ENCODE peak calls at places on chromosome 21, in six cellular contexts. O, K, H, A, X and P are unnamed samples.

GRCh38 chr21:45615145-45615711 is 28.3 kb upstream of the PCBP3 start:
- DNase-seq in O (peak; percentile 23), K (no peak), H (peak; percentile 95), A (peak; percentile 57), X (peak; percentile 80), P (no peak)

GRCh38 chr21:45365608-45366241 is 39.2 kb upstream of the COL18A1 start:
- DNase-seq in O (peak; percentile 92), K (no peak), H (no peak), A (peak; percentile 73), X (peak; percentile 55), P (peak; percentile 70)

GRCh38 chr21:19870682-19871081 is 1127.5 kb upstream of the NCAM2 start:
- DNase-seq in O (no peak), K (no peak), H (no peak), A (no peak), X (no peak), P (no peak)

GRCh38 chr21:42645211-42646075 is 8.0 kb upstream of the PDE9A start:
- DNase-seq in O (no peak), K (no peak), H (no peak), A (no peak), X (no peak), P (no peak)

GRCh38 chr21:25573409-25574206 is 33.7 kb downstream of the MRPL39 start:
- DNase-seq in O (peak; percentile 6), K (no peak), H (peak; percentile 29), A (peak; percentile 91), X (peak; percentile 97), P (peak; percentile 75)

GRCh38 chr21:43905726-43906455 is 40.9 kb downstream of the AGPAT3 start:
- DNase-seq in O (no peak), K (no peak), H (no peak), A (no peak), X (no peak), P (peak; percentile 8)

GRCh38 chr21:28762357-28762735 is 230.3 kb downstream of the LTN1 start:
- DNase-seq in O (no peak), K (no peak), H (no peak), A (no peak), X (no peak), P (no peak)

GRCh38 chr21:28439852-28440251 is 552.8 kb downstream of the LTN1 start:
- DNase-seq in O (no peak), K (no peak), H (no peak), A (no peak), X (peak; percentile 96), P (peak; percentile 91)

GRCh38 chr21:31383770-31384169 is 39.7 kb upstream of the TIAM1 start:
- DNase-seq in O (no peak), K (peak; percentile 11), H (no peak), A (no peak), X (no peak), P (no peak)

GRCh38 chr21:44916965-44917364 is 3.7 kb downstream of the ITGB2 start:
- DNase-seq in O (no peak), K (no peak), H (peak; percentile 18), A (no peak), X (no peak), P (no peak)

GRCh38 chr21:38766987-38767722 is 38.6 kb upstream of the ETS2 start:
- DNase-seq in O (peak; percentile 20), K (no peak), H (peak; percentile 46), A (no peak), X (no peak), P (no peak)

GRCh38 chr21:41451753-41452676 is 26.0 kb downstream of the MX1 start:
- DNase-seq in O (no peak), K (no peak), H (no peak), A (no peak), X (no peak), P (no peak)

GRCh38 chr21:21383126-21383525 is 384.9 kb downstream of the NCAM2 start:
- DNase-seq in O (no peak), K (no peak), H (no peak), A (peak; percentile 18), X (peak; percentile 39), P (peak; percentile 35)

GRCh38 chr21:8991968-8992621 is 1529.3 kb upstream of the TPTE start:
- DNase-seq in O (no peak), K (no peak), H (no peak), A (no peak), X (no peak), P (no peak)

GRCh38 chr21:8994640-8995511 is 1526.5 kb upstream of the TPTE start:
- DNase-seq in O (peak; percentile 83), K (no peak), H (no peak), A (no peak), X (no peak), P (no peak)

GRCh38 chr21:8993943-8994639 is 1527.3 kb upstream of the TPTE start:
- DNase-seq in O (peak; percentile 90), K (no peak), H (no peak), A (no peak), X (no peak), P (no peak)

GRCh38 chr21:8992731-8993174 is 1528.6 kb upstream of the TPTE start:
- DNase-seq in O (peak; percentile 95), K (no peak), H (no peak), A (no peak), X (no peak), P (no peak)

GRCh38 chr21:8993284-8993942 is 1528.0 kb upstream of the TPTE start:
- DNase-seq in O (peak; percentile 92), K (no peak), H (no peak), A (no peak), X (no peak), P (no peak)
- TF ChIP-seq CTCF in O (no peak), K (no peak), H (no peak), A (no peak), X (no peak), P (no peak)

DNA sequence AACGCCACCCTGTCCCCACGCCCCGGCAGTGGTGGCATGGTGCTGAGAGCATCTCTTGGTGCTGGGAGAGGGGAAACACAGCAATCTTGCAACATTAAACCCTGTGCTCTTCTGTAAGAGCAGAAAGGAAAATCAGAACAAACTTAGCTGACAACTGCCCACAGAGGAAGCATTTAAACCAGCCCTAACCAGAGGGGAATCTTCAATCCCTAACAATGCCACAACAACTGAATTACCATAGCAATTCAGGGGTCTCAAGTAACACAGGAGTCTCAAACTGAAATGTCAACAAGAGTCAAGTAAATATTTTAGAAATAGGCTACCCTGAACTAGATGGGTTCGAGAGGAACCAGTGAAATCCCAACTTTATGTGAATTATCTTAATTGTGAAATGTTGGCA is 1983.6 kb downstream of the NCAM2 start:
- DNase-seq in O (no peak), K (no peak), H (no peak), A (no peak), X (no peak), P (no peak)
- TF ChIP-seq CTCF in O (no peak), K (no peak), H (no peak), A (no peak), X (no peak), P (no peak)

GRCh38 chr21:32687946-32688345 is 39.9 kb downstream of the SYNJ1 start:
- DNase-seq in O (no peak), K (no peak), H (no peak), A (no peak), X (peak; percentile 1), P (no peak)
- TF ChIP-seq CTCF in O (no peak), K (no peak), H (no peak), A (no peak), X (no peak), P (no peak)

GRCh38 chr21:17513214-17514123 is 626 bp downstream of the CXADR start:
- DNase-seq in O (peak; percentile 16), K (no peak), H (no peak), A (peak; percentile 55), X (peak; percentile 16), P (no peak)
- TF ChIP-seq CTCF in O (no peak), K (no peak), H (no peak), A (no peak), X (no peak), P (no peak)

GRCh38 chr21:39904457-39904856 is 37.2 kb downstream of the PCP4 start:
- DNase-seq in O (no peak), K (no peak), H (no peak), A (no peak), X (no peak), P (no peak)

GRCh38 chr21:39911286-39911685 is 44.0 kb downstream of the PCP4 start:
- DNase-seq in O (no peak), K (no peak), H (no peak), A (no peak), X (no peak), P (no peak)

GRCh38 chr21:39913651-39914145 is 46.5 kb downstream of the PCP4 start:
- DNase-seq in O (no peak), K (no peak), H (no peak), A (no peak), X (no peak), P (no peak)

GRCh38 chr21:39911792-39912191 is 44.6 kb downstream of the PCP4 start:
- DNase-seq in O (no peak), K (no peak), H (no peak), A (no peak), X (no peak), P (no peak)

GRCh38 chr21:39908265-39908923 is 41.2 kb downstream of the PCP4 start:
- DNase-seq in O (no peak), K (no peak), H (no peak), A (no peak), X (no peak), P (no peak)
- TF ChIP-seq CTCF in O (no peak), K (no peak), H (no peak), A (no peak), X (no peak), P (no peak)

GRCh38 chr21:18725653-18726052 is 322.1 kb upstream of the TMPRSS15 start:
- DNase-seq in O (no peak), K (no peak), H (no peak), A (no peak), X (no peak), P (no peak)

GRCh38 chr21:18716578-18717138 is 313.1 kb upstream of the TMPRSS15 start:
- DNase-seq in O (no peak), K (no peak), H (no peak), A (peak; percentile 7), X (no peak), P (no peak)

GRCh38 chr21:18722193-18722592 is 318.6 kb upstream of the TMPRSS15 start:
- DNase-seq in O (no peak), K (no peak), H (no peak), A (no peak), X (no peak), P (no peak)
- TF ChIP-seq CTCF in O (no peak), K (peak; percentile 21), H (no peak), A (no peak), X (no peak), P (no peak)

DNA sequence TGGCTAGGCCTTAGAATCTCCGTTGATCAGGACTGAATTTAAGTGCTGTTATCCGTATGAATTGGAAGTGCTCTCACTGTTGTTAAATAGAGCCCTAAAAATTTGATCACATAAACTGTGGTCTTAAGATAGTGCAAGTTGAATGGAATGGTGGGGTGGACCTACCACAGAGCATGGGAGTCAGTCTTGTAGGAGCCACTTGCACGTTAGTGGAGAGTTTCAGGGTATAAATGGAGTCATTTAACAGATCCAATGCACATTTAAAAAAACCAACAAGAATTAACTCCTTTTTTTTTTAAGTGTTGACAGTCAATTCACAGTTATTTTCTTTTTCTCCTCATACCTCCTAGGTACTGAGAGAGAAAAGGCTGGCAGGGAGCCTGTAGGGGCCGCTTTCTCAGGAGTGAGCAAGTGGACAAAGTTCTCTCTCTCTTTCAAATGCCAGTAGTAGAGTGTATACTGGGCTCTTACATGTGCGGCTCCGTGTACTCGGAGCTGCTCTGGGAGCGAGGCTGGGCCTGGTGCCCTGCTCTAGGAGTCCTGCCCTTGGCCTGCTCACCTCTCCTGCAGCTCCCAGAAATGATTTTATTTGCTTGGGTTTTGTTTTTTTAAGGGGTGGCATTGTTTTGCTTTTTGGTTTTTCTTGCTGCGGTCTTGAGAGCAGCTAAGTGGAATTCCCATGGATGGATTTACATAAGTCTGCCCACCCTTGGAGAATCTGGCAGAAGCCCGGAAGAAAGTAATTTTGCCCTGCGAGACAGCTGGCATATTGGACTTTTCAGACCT is 91.3 kb downstream of the ATP5PO start:
- DNase-seq in O (no peak), K (no peak), H (no peak), A (peak; percentile 52), X (no peak), P (peak; percentile 9)
- TF ChIP-seq CTCF in O (no peak), K (peak; percentile 53), H (no peak), A (peak; percentile 44), X (no peak), P (no peak)